ENCODE peak calls at places on chromosomes 13 and 19, in seven cellular contexts. G is breast epithelium, B is endothelial cell of umbilical vein, X is HepG2, M is transverse colon, S is upper lobe of left lung, T is HCT116. A is an unnamed sample.

GRCh38 chr13:41401371-41401770 is 56.0 kb upstream of the RGCC start:
- DNase-seq in B (no peak), T (no peak), X (no peak), S (no peak), G (no peak), M (no peak), A (no peak)

GRCh38 chr13:100566543-100566942 is 22.0 kb downstream of the GGACT start:
- DNase-seq in S (no peak), G (no peak), T (no peak), M (no peak), B (no peak), X (no peak), A (no peak)

GRCh38 chr19:2271516-2272103 is 10.4 kb downstream of the PEAK3 start:
- DNase-seq in X (no peak), S (peak), B (no peak), T (no peak), G (no peak), M (peak), A (no peak)

GRCh38 chr19:48819366-48819816 is 8.6 kb upstream of the BCAT2 start:
- DNase-seq in X (no peak), G (peak), S (peak), B (peak), T (peak), M (peak), A (peak)

GRCh38 chr19:33273881-33274662 is 28.3 kb downstream of the CEBPA start:
- DNase-seq in B (peak), G (peak), T (peak), M (peak), X (peak), S (no peak), A (no peak)

GRCh38 chr13:45518525-45519235 is 53.9 kb downstream of the COG3 start:
- DNase-seq in T (no peak), G (no peak), M (no peak), X (no peak), B (peak), S (no peak), A (no peak)

GRCh38 chr19:8575467-8575997 is 1.7 kb downstream of the MYO1F start:
- DNase-seq in X (no peak), B (no peak), M (peak), S (no peak), T (no peak), G (no peak), A (no peak)

GRCh38 chr13:94674609-94675348 is 37.6 kb downstream of the SOX21 start:
- DNase-seq in T (peak), S (no peak), B (peak), G (no peak), M (peak), X (peak), A (no peak)

GRCh38 chr13:110875243-110875642 is 39.6 kb downstream of the ANKRD10 start:
- DNase-seq in B (peak), M (no peak), T (no peak), X (no peak), G (no peak), S (no peak), A (no peak)

GRCh38 chr13:65725001-65725400 is 1505.1 kb downstream of the PCDH9 start:
- DNase-seq in T (no peak), X (no peak), G (no peak), S (no peak), M (no peak), B (no peak), A (no peak)

GRCh38 chr13:49292742-49293498 is 45.2 kb downstream of the CDADC1 start:
- DNase-seq in B (peak), X (no peak), S (no peak), M (no peak), G (no peak), T (no peak), A (peak)

GRCh38 chr13:33610471-33611015 is 207.4 kb upstream of the RFC3 start:
- DNase-seq in B (no peak), T (no peak), G (no peak), S (peak), M (peak), X (peak), A (no peak)

GRCh38 chr19:48397263-48397635 is 3.8 kb downstream of the GRIN2D start:
- DNase-seq in B (no peak), G (no peak), S (no peak), M (no peak), T (no peak), X (no peak), A (no peak)

GRCh38 chr19:46574533-46574932 is 26.6 kb upstream of the CALM3 start:
- DNase-seq in X (no peak), B (no peak), G (no peak), T (no peak), M (no peak), S (no peak), A (no peak)

GRCh38 chr19:19372656-19373416 is 32.6 kb upstream of the GATAD2A start:
- DNase-seq in M (peak), S (no peak), G (no peak), X (peak), B (peak), T (peak), A (peak)

GRCh38 chr13:111329641-111330040 is 9.2 kb downstream of the TEX29 start:
- DNase-seq in X (no peak), S (no peak), T (no peak), M (no peak), B (no peak), G (no peak), A (no peak)

GRCh38 chr19:44447864-44448674 is at the start of gene ZNF229:
- DNase-seq in X (peak), M (peak), S (peak), T (no peak), G (peak), B (peak), A (peak)
- TF ChIP-seq POLR2AphosphoS5 in X (no peak), M (peak), S (no peak), T (no peak), G (no peak), B (peak), A (peak)

GRCh38 chr13:106143392-106143791 is 392.1 kb downstream of the EFNB2 start:
- DNase-seq in X (no peak), B (no peak), G (no peak), S (no peak), M (no peak), T (no peak), A (no peak)

GRCh38 chr13:106151056-106151699 is 384.3 kb downstream of the EFNB2 start:
- DNase-seq in B (peak), X (no peak), M (peak), T (peak), G (no peak), S (no peak), A (no peak)

GRCh38 chr13:106143930-106144709 is 391.3 kb downstream of the EFNB2 start:
- DNase-seq in X (no peak), G (no peak), T (peak), M (no peak), B (no peak), S (no peak), A (no peak)

GRCh38 chr13:106145070-106145469 is 390.4 kb downstream of the EFNB2 start:
- DNase-seq in S (no peak), G (no peak), M (no peak), X (no peak), T (no peak), B (no peak), A (no peak)

GRCh38 chr13:106145997-106146864 is 389.2 kb downstream of the EFNB2 start:
- DNase-seq in G (no peak), X (no peak), B (no peak), T (no peak), S (no peak), M (peak), A (no peak)
- TF ChIP-seq CTCF in G (no peak), X (no peak), B (no peak), T (no peak), S (no peak), M (peak), A (no peak)

GRCh38 chr19:39848392-39848791 is 2.2 kb upstream of the FBL start:
- DNase-seq in S (no peak), M (no peak), T (no peak), B (no peak), G (no peak), X (no peak), A (no peak)

GRCh38 chr19:39846176-39846677 is at the start of gene FBL:
- DNase-seq in X (peak), G (peak), M (peak), T (peak), S (peak), B (peak), A (peak)

GRCh38 chr19:39845621-39846175 is 481 bp downstream of the FBL start:
- DNase-seq in X (no peak), B (no peak), G (no peak), S (peak), M (no peak), T (no peak), A (no peak)

GRCh38 chr19:39847525-39847924 is 1.3 kb upstream of the FBL start:
- DNase-seq in T (no peak), X (peak), M (no peak), S (no peak), B (no peak), G (no peak), A (no peak)

GRCh38 chr19:39846678-39847486 is 703 bp upstream of the FBL start:
- DNase-seq in G (no peak), X (no peak), B (no peak), S (no peak), T (no peak), M (peak), A (no peak)
- TF ChIP-seq POLR2A in G (no peak), X (no peak), B (no peak), S (no peak), T (no peak), M (no peak), A (no peak)

GRCh38 chr19:53977429-53977990 is 13.9 kb upstream of the CACNG6 start:
- DNase-seq in M (peak), G (no peak), S (no peak), B (peak), T (peak), X (peak), A (peak)

GRCh38 chr19:53978975-53979801 is 12.2 kb upstream of the CACNG6 start:
- DNase-seq in B (no peak), S (no peak), T (no peak), M (no peak), G (no peak), X (no peak), A (no peak)

GRCh38 chr19:53981408-53981998 is 9.9 kb upstream of the CACNG6 start:
- DNase-seq in X (no peak), G (no peak), T (no peak), B (no peak), M (no peak), S (no peak), A (no peak)

GRCh38 chr19:53980553-53981407 is 10.7 kb upstream of the CACNG6 start:
- DNase-seq in T (peak), X (peak), B (peak), S (no peak), G (no peak), M (no peak), A (no peak)

DNA sequence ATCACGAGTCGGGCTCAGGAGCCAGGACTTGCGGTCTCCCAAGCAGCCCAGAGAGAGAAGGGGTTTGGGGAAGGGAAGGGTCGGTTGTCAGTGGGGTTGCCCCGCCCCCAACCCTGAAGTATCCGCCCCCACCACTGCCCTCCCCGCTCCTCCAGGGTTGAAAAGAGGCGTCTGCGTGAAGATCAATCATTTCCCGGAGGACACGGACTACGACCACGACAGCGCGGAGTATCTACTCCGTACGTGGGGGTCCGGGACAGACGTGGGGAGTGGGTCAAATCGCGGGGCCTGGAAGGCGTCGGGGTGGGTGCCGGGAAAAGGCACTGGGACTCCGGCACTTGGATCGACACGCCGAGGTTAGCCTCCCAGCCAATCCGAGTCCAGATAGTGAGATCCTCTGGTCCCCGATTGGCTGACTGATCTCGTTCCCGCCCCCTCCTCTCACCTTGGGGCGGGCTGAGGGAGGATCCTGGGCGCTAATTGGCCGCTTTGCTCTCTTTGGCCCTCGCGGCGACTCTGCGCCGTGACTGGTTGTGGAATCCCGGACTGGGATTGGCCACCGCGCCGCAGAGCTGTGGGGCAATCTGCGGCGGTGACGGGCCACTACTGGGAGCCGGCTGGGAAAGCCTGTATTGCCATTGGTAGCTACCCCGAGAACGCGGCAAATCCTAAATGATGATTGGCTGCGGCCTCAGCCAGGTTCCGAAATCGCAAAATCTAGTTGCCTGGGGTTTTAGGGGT is 13.3 kb upstream of the CACNG6 start:
- DNase-seq in S (peak), G (no peak), M (no peak), T (peak), B (peak), X (no peak), A (no peak)
- TF ChIP-seq POLR2AphosphoS5 in S (no peak), G (no peak), M (no peak), T (no peak), B (no peak), X (no peak), A (no peak)